ENCODE peak calls at places on chromosome 3, in four cellular contexts. A, Z, O and K are unnamed samples.

GRCh38 chr3:13657660-13658435 is 108.9 kb downstream of the FBLN2 start:
- DNase-seq in Z (no peak), A (peak), O (no peak), K (no peak)

GRCh38 chr3:48555949-48556795 is 431 bp downstream of the PFKFB4 start:
- DNase-seq in O (no peak), A (no peak), Z (no peak), K (no peak)

GRCh38 chr3:191894406-191894805 is 433.4 kb downstream of the PYDC2 start:
- DNase-seq in O (no peak), A (no peak), Z (no peak), K (no peak)

GRCh38 chr3:64741344-64741743 is 53.5 kb upstream of the ADAMTS9 start:
- DNase-seq in O (no peak), Z (no peak), A (no peak), K (no peak)

GRCh38 chr3:176796371-176796770 is 400.9 kb downstream of the TBL1XR1 start:
- DNase-seq in A (no peak), Z (no peak), O (no peak), K (no peak)

GRCh38 chr3:130850044-130850797 is 43.7 kb upstream of the ATP2C1 start:
- DNase-seq in A (peak), Z (no peak), O (peak), K (no peak)

GRCh38 chr3:59885103-59885502 is 835.3 kb upstream of the CFAP20DC start:
- DNase-seq in O (no peak), A (no peak), Z (no peak), K (no peak)

GRCh38 chr3:192842711-192843436 is 74.8 kb downstream of the MB21D2 start:
- DNase-seq in Z (no peak), A (no peak), O (no peak), K (no peak)

GRCh38 chr3:155701882-155702465 is 42.9 kb downstream of the PLCH1 start:
- DNase-seq in O (no peak), Z (peak), A (peak), K (peak)

GRCh38 chr3:9676780-9677179 is 26.9 kb upstream of the CPNE9 start:
- DNase-seq in A (no peak), O (no peak), Z (no peak), K (no peak)

GRCh38 chr3:99875573-99875924 is 57.9 kb downstream of the CMSS1 start:
- DNase-seq in A (no peak), O (no peak), Z (no peak), K (no peak)

GRCh38 chr3:100830931-100831330 is 121.6 kb downstream of the TFG start:
- DNase-seq in A (no peak), Z (no peak), O (no peak), K (no peak)